ENCODE peak calls at places on chromosomes 2 and 18, in four cellular contexts. T, G, B and D are unnamed samples.

GRCh38 chr2:74148457-74149248 is 941 bp upstream of the BOLA3 start:
- DNase-seq in T (no peak), G (no peak), B (no peak), D (no peak)

GRCh38 chr2:106272202-106272807 is 78.2 kb upstream of the UXS1 start:
- DNase-seq in T (peak), G (no peak), B (no peak), D (no peak)

GRCh38 chr2:128322651-128323491 is 4.2 kb upstream of the HS6ST1 start:
- DNase-seq in T (no peak), G (no peak), B (peak), D (no peak)

GRCh38 chr2:240506406-240507059 is 51.3 kb downstream of the ANKMY1 start:
- DNase-seq in T (no peak), G (no peak), B (no peak), D (no peak)

GRCh38 chr2:177322801-177323261 is 58.3 kb upstream of the NFE2L2 start:
- DNase-seq in T (no peak), G (no peak), B (no peak), D (no peak)

GRCh38 chr2:63054812-63055509 is 4.3 kb downstream of the OTX1 start:
- DNase-seq in T (no peak), G (no peak), B (peak), D (no peak)

GRCh38 chr2:223908304-223909047 is 36.7 kb downstream of the WDFY1 start:
- DNase-seq in T (peak), G (no peak), B (no peak), D (no peak)

GRCh38 chr2:69547984-69548715 is 95.4 kb downstream of the AAK1 start:
- DNase-seq in T (no peak), G (no peak), B (no peak), D (no peak)

GRCh38 chr18:10490401-10491289 is 35.2 kb upstream of the NAPG start:
- DNase-seq in T (peak), G (peak), B (peak), D (no peak)

GRCh38 chr18:80175451-80176235 is 66.6 kb downstream of the ADNP2 start:
- DNase-seq in T (no peak), G (no peak), B (no peak), D (no peak)

GRCh38 chr2:136212426-136213378 is 94.8 kb upstream of the CXCR4 start:
- DNase-seq in T (no peak), G (peak), B (no peak), D (no peak)

GRCh38 chr2:16252891-16253290 is 312.5 kb downstream of the MYCN start:
- DNase-seq in T (no peak), G (no peak), B (no peak), D (no peak)

GRCh38 chr18:13660510-13660909 is 65.8 kb downstream of the FAM210A start:
- DNase-seq in T (no peak), G (no peak), B (no peak), D (no peak)

GRCh38 chr18:11149441-11150270 is at the start of gene PIEZO2:
- DNase-seq in T (peak), G (peak), B (peak), D (peak)

GRCh38 chr2:184780944-184781343 is 182.6 kb downstream of the ZNF804A start:
- DNase-seq in T (no peak), G (no peak), B (no peak), D (no peak)

GRCh38 chr2:118224144-118224887 is 136.0 kb downstream of the INSIG2 start:
- DNase-seq in T (no peak), G (no peak), B (peak), D (peak)

GRCh38 chr2:181953773-181954537 is 31.7 kb upstream of the PPP1R1C start:
- DNase-seq in T (peak), G (peak), B (peak), D (peak)

GRCh38 chr2:109707281-109708147 is 86.6 kb upstream of the RGPD5 start:
- DNase-seq in T (no peak), G (no peak), B (no peak), D (no peak)

GRCh38 chr2:71281950-71282349 is 49.6 kb upstream of the ZNF638 start:
- DNase-seq in T (no peak), G (no peak), B (no peak), D (no peak)

DNA sequence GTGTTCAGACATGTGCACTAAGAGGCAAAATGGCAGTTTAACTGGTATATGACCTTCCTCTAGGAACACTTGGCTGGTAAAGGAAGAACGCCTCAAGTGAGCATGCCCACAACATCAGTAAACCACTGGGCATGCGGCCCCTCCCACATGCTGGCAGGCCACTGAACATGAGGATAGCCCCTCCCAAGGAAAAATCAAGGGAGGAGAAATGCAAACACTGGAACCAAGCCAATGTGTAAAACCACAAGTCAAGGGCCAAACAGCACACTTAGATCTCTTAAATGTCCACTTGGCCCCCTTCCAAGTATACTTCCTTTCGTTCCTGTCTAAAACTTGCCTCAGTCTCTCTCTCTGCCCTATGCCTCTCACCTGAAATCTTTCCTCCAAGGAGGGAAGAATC is 980.8 kb downstream of the TSN start:
- DNase-seq in T (no peak), G (no peak), B (no peak), D (no peak)
- TF ChIP-seq ZNF274 in T (no peak), G (no peak), B (no peak), D (no peak)

GRCh38 chr2:98663521-98664090 is 55.2 kb downstream of the UNC50 start:
- DNase-seq in T (no peak), G (no peak), B (no peak), D (no peak)
- TF ChIP-seq SUZ12 in T (no peak), G (no peak), B (no peak), D (no peak)

GRCh38 chr2:112542974-112543760 is 902 bp downstream of the POLR1B start:
- DNase-seq in T (peak), G (no peak), B (no peak), D (no peak)
- TF ChIP-seq ZNF274 in T (no peak), G (no peak), B (no peak), D (no peak)

GRCh38 chr2:195710407-195710806 is 53.4 kb downstream of the SLC39A10 start:
- DNase-seq in T (no peak), G (no peak), B (no peak), D (no peak)
- TF ChIP-seq SUZ12 in T (no peak), G (no peak), B (no peak), D (no peak)

DNA sequence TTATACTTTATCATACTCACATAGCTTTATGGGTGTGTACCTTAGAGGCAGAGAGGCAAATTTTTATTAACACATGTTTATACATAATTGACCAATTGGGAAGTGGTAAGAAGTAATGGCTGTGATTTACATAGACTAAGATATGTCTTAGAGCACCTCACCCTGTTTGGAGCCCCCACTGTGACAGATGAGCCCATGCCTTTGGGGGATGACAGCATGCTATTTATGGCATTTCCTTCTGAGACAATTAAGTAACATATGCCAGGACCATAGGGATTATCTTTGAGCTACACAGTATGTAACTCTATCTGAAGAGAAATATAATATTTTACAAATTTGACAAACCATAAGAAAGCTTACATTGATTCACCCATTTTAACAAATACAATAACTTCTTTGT is 1655.3 kb upstream of the ACVR2A start:
- DNase-seq in T (no peak), G (no peak), B (no peak), D (no peak)
- TF ChIP-seq ZNF274 in T (no peak), G (no peak), B (no peak), D (no peak)

DNA sequence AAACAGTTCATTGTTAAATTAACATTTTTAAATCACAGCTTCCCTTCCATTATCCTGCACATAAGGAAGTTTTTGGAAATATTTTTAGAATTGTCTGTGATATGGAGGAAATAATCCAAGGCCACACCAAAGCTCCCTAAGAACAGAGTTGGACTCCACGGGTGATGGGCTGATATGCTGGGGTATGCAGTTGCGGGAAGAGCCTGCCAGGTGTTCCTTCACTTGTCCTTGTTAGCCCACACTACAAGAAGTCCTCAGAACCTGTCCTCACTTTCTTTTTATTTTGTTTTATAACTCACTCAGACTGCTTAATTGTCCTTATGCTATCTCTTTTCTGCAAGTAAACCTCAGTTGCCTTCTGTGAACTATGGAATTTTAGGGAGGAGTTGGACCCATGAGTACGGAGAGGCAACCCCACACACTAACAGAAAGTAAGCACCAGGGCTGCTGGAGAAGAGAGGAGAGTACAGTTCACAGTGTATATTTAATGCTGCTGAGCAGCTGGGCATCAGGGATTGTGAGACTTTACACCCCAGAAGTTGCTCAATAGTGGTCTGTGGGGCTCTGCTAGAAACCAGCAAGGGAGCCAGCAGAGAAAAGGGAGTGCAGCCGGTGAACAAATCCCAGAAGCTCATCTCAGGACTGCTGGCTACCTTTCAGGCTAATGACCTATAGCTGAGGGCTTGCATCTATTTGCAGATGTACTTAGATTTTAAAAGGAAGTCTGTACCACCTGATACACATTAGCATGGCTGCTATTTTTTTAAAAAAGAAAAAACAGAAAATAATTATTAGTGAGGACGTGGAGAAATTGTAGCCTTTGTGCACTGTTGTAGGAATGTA is 280.1 kb upstream of the STON1 start:
- DNase-seq in T (peak), G (no peak), B (no peak), D (no peak)
- TF ChIP-seq SUZ12 in T (no peak), G (no peak), B (no peak), D (no peak)

GRCh38 chr2:45759310-45759851 is 107.9 kb downstream of the PRKCE start:
- DNase-seq in T (no peak), G (no peak), B (no peak), D (no peak)
- TF ChIP-seq ZNF274 in T (no peak), G (no peak), B (no peak), D (no peak)

DNA sequence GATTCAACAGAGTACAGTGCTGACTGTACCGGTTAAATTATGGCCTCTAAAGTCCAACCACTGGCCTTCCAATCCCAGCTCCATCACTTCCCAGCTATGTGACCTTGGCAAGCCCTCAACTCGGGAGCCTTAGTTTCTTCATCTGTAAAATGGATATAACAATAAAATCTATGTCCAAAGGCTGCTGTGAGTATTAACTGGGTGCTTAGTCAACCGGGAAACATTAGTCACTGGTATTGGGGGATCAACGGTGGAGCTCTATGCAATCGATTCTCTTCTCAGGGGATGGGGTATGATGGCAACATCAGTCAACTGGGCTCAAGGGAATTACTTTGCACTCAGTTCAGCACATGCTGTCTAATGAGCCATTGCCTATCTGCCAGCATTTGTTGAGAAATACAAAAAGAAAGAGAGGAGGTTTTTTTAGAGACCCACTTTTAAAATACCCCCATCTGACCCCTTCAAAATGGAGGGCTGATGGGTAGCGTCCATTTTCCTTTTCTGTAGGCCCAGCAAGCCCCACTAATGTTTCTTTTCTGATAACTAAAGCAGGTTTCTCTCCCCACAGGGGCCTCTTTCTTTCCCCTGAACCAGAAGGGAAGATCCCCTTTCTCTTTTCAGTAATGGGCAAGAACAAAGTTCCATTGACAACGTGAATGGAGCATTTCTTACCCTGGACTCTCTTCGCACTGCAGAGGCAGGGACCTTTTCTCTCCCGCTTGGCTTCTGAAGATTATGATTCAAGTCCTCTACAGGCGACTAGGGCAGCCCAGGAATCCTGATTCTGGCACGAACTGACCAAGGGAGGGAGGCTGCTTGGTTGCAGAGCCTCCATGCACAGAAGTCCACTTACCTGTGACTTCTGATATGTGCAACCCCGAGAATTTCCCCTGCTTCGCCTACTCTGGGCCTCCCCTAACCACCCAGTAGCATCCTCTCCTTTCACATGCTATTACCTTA is 8.7 kb upstream of the AGFG1 start:
- DNase-seq in T (no peak), G (no peak), B (no peak), D (no peak)
- TF ChIP-seq SUZ12 in T (no peak), G (no peak), B (no peak), D (no peak)